ENCODE peak calls at places on chromosomes 12 and 14, in five cellular contexts. S, J, P, R and B are unnamed samples.

GRCh38 chr14:88831285-88831684 is 6.8 kb downstream of the TTC8 start:
- DNase-seq in S (no peak), J (no peak), P (no peak), R (no peak), B (no peak)

GRCh38 chr12:44875417-44875953 is 630 bp downstream of the NELL2 start:
- DNase-seq in S (no peak), J (no peak), P (peak; percentile 68), R (no peak), B (no peak)

GRCh38 chr14:22200977-22201605 is 387.9 kb downstream of the DAD1 start:
- DNase-seq in S (no peak), J (no peak), P (peak; percentile 86), R (no peak), B (peak; percentile 19)

GRCh38 chr14:101101456-101102056 is 198.0 kb upstream of the RTL1 start:
- DNase-seq in S (no peak), J (no peak), P (no peak), R (no peak), B (no peak)

GRCh38 chr12:110896559-110896958 is 23.8 kb downstream of the MYL2 start:
- DNase-seq in S (no peak), J (no peak), P (no peak), R (no peak), B (no peak)

GRCh38 chr12:68933564-68933893 is 558 bp upstream of the CPM start:
- DNase-seq in S (no peak), J (no peak), P (no peak), R (no peak), B (no peak)

GRCh38 chr12:50219544-50219943 is 52.4 kb upstream of the CERS5 start:
- DNase-seq in S (no peak), J (no peak), P (no peak), R (no peak), B (no peak)

GRCh38 chr14:56216631-56217379 is 98.6 kb downstream of the PELI2 start:
- DNase-seq in S (no peak), J (no peak), P (no peak), R (no peak), B (no peak)

GRCh38 chr12:89690925-89691324 is 17.7 kb downstream of the ATP2B1 start:
- DNase-seq in S (no peak), J (no peak), P (no peak), R (no peak), B (no peak)

GRCh38 chr12:90085491-90086274 is 377.0 kb upstream of the ATP2B1 start:
- DNase-seq in S (no peak), J (no peak), P (no peak), R (no peak), B (no peak)

GRCh38 chr14:92963301-92964123 is 40.6 kb downstream of the CHGA start:
- DNase-seq in S (no peak), J (no peak), P (no peak), R (no peak), B (no peak)

GRCh38 chr14:77882098-77882497 is 82.2 kb downstream of the ADCK1 start:
- DNase-seq in S (no peak), J (no peak), P (no peak), R (no peak), B (no peak)

GRCh38 chr14:105260826-105261438 is 12.6 kb downstream of the BTBD6 start:
- DNase-seq in S (no peak), J (no peak), P (no peak), R (no peak), B (no peak)

GRCh38 chr12:14211829-14212455 is 153.5 kb upstream of the ATF7IP start:
- DNase-seq in S (no peak), J (no peak), P (no peak), R (no peak), B (no peak)

GRCh38 chr14:67411375-67411774 is 590 bp downstream of the PLEK2 start:
- DNase-seq in S (no peak), J (no peak), P (no peak), R (no peak), B (no peak)

GRCh38 chr14:36069535-36069900 is 107.0 kb downstream of the PTCSC3 start:
- DNase-seq in S (no peak), J (no peak), P (peak; percentile 81), R (no peak), B (no peak)

GRCh38 chr12:15706010-15706676 is 83.0 kb downstream of the EPS8 start:
- DNase-seq in S (no peak), J (no peak), P (peak; percentile 68), R (no peak), B (no peak)

GRCh38 chr12:123580772-123581171 is 3.6 kb upstream of the TMED2 start:
- DNase-seq in S (no peak), J (no peak), P (no peak), R (no peak), B (no peak)

GRCh38 chr12:8780389-8780788 is 42.0 kb upstream of the A2ML1 start:
- DNase-seq in S (no peak), J (no peak), P (peak; percentile 78), R (no peak), B (no peak)

GRCh38 chr14:39558525-39558924 is 126.3 kb upstream of the FBXO33 start:
- DNase-seq in S (no peak), J (no peak), P (no peak), R (no peak), B (no peak)

GRCh38 chr14:77965919-77966435 is 166.1 kb downstream of the ADCK1 start:
- DNase-seq in S (no peak), J (no peak), P (peak; percentile 77), R (no peak), B (no peak)

GRCh38 chr14:22370084-22370847 is 218.8 kb downstream of the DAD1 start:
- DNase-seq in S (no peak), J (no peak), P (no peak), R (no peak), B (no peak)

GRCh38 chr12:49970030-49970429 is 2.7 kb upstream of the AQP6 start:
- DNase-seq in S (no peak), J (no peak), P (no peak), R (no peak), B (no peak)

GRCh38 chr14:24938593-24938992 is 111.4 kb downstream of the STXBP6 start:
- DNase-seq in S (no peak), J (no peak), P (peak; percentile 16), R (no peak), B (no peak)

GRCh38 chr12:64633940-64634337 is 23.6 kb downstream of the RASSF3 start:
- DNase-seq in S (no peak), J (no peak), P (no peak), R (no peak), B (no peak)

GRCh38 chr12:57904426-57904825 is 36.9 kb upstream of the ATP23 start:
- DNase-seq in S (no peak), J (no peak), P (no peak), R (no peak), B (no peak)

GRCh38 chr14:57493467-57494181 is at the start of gene CCDC198:
- DNase-seq in S (no peak), J (no peak), P (peak; percentile 12), R (no peak), B (no peak)

GRCh38 chr12:57110189-57111045 is 745 bp downstream of the STAT6 start:
- DNase-seq in S (no peak), J (no peak), P (peak; percentile 96), R (no peak), B (no peak)

GRCh38 chr14:93655078-93655750 is 133.1 kb downstream of the PRIMA1 start:
- DNase-seq in S (peak; percentile 12), J (no peak), P (peak; percentile 97), R (no peak), B (peak; percentile 13)

GRCh38 chr12:51364026-51364425 is 17.5 kb upstream of the CELA1 start:
- DNase-seq in S (no peak), J (no peak), P (no peak), R (no peak), B (no peak)

GRCh38 chr14:92173668-92174067 is 51.9 kb downstream of the CPSF2 start:
- DNase-seq in S (no peak), J (no peak), P (no peak), R (no peak), B (no peak)

GRCh38 chr14:81209187-81209836 is 11.4 kb downstream of the GTF2A1 start:
- DNase-seq in S (no peak), J (no peak), P (no peak), R (no peak), B (no peak)